ENCODE peak calls at places on chromosomes 3 and 15, in six cellular contexts. D is activated B cell treated with CpG ODN at 0.5 μM for 24 hours, N is GM19239, G is nucleus accumbens, L is Ammon's horn, K is sigmoid colon. H is an unnamed sample.

GRCh38 chr3:52039846-52040245 is 16.5 kb downstream of the DUSP7 start:
- DNase-seq in L (peak), K (peak), D (no peak), G (peak), N (no peak), H (no peak)

GRCh38 chr3:183008799-183009198 is 28.5 kb upstream of the DCUN1D1 start:
- DNase-seq in L (no peak), N (no peak), G (no peak), K (no peak), D (no peak), H (no peak)

GRCh38 chr3:110773413-110773954 is 298.1 kb upstream of the NECTIN3 start:
- DNase-seq in N (no peak), G (no peak), K (no peak), L (no peak), D (no peak), H (no peak)

GRCh38 chr15:66633346-66633745 is 67.5 kb upstream of the LCTL start:
- DNase-seq in L (no peak), D (no peak), G (no peak), K (no peak), N (no peak), H (no peak)

GRCh38 chr15:80403712-80404056 is 498 bp upstream of the ARNT2 start:
- DNase-seq in K (no peak), L (peak), N (no peak), D (no peak), G (peak), H (peak)

GRCh38 chr15:57017024-57017423 is 98.6 kb downstream of the TCF12 start:
- DNase-seq in K (no peak), L (peak), D (no peak), N (no peak), G (no peak), H (no peak)

GRCh38 chr3:159796744-159797143 is 191.9 kb upstream of the IL12A start:
- DNase-seq in L (no peak), G (no peak), D (no peak), K (no peak), N (no peak), H (no peak)

GRCh38 chr15:32718082-32718821 is 448 bp downstream of the GREM1 start:
- DNase-seq in G (peak), D (no peak), K (no peak), N (no peak), L (no peak), H (no peak)

GRCh38 chr3:107704477-107704876 is 181.7 kb downstream of the BBX start:
- DNase-seq in G (no peak), K (no peak), L (no peak), D (no peak), N (no peak), H (no peak)

GRCh38 chr3:41350441-41350840 is 151.1 kb downstream of the CTNNB1 start:
- DNase-seq in K (no peak), L (no peak), G (no peak), N (no peak), D (no peak), H (no peak)

GRCh38 chr15:56243774-56244236 is at the start of gene RFX7:
- DNase-seq in L (peak), K (peak), N (peak), G (peak), D (peak), H (peak)

GRCh38 chr3:135159848-135160247 is 364.8 kb downstream of the EPHB1 start:
- DNase-seq in L (no peak), D (no peak), N (no peak), K (no peak), G (no peak), H (no peak)

GRCh38 chr3:150073513-150073912 is 102.8 kb upstream of the PFN2 start:
- DNase-seq in G (no peak), L (no peak), D (no peak), K (no peak), N (no peak), H (no peak)

GRCh38 chr3:87397210-87397609 is 120.8 kb upstream of the POU1F1 start:
- DNase-seq in G (no peak), N (no peak), K (no peak), D (no peak), L (no peak), H (no peak)

GRCh38 chr3:4063916-4064592 is 239.1 kb upstream of the SETMAR start:
- DNase-seq in G (no peak), N (no peak), D (no peak), K (no peak), L (no peak), H (no peak)

GRCh38 chr3:98577178-98577895 is 16.1 kb downstream of the CPOX start:
- DNase-seq in L (no peak), K (no peak), N (no peak), G (no peak), D (no peak), H (no peak)

GRCh38 chr3:14154242-14154641 is 24.2 kb downstream of the XPC start:
- DNase-seq in K (no peak), N (no peak), L (no peak), G (no peak), D (no peak), H (no peak)

GRCh38 chr3:104126463-104126862 is 1240.2 kb upstream of the ALCAM start:
- DNase-seq in K (no peak), G (no peak), N (no peak), D (no peak), L (no peak), H (no peak)

GRCh38 chr3:130925628-130926027 is 31.7 kb downstream of the ATP2C1 start:
- DNase-seq in D (peak), L (no peak), G (no peak), N (no peak), K (no peak), H (no peak)

GRCh38 chr3:29144807-29145206 is 136.1 kb upstream of the RBMS3 start:
- DNase-seq in N (no peak), L (peak), G (no peak), D (no peak), K (peak), H (no peak)

H was measured in germinal center.